ENCODE peak calls at places on chromosome 6, in five cellular contexts. W is HFFc6, C is RWPE2, L is WTC11, T is H9. H is an unnamed sample.

GRCh38 chr6:13908955-13909381 is 15.8 kb upstream of the RNF182 start:
- DNase-seq in W (peak), C (no peak), L (peak), T (peak), H (peak)

GRCh38 chr6:72894091-72894490 is 272.2 kb downstream of the KCNQ5 start:
- DNase-seq in W (no peak), C (no peak), L (no peak), T (no peak), H (no peak)

GRCh38 chr6:39496951-39497350 is 174.4 kb upstream of the KCNK16 start:
- DNase-seq in W (no peak), C (no peak), L (no peak), T (no peak), H (no peak)

GRCh38 chr6:19715166-19715558 is 122.0 kb upstream of the ID4 start:
- DNase-seq in W (no peak), C (no peak), L (no peak), T (peak), H (no peak)

GRCh38 chr6:44228836-44229235 is 5.4 kb downstream of the SLC29A1 start:
- DNase-seq in W (no peak), C (no peak), L (no peak), T (no peak), H (no peak)

GRCh38 chr6:108847738-108848115 is 495 bp upstream of the ARMC2 start:
- DNase-seq in W (no peak), C (no peak), L (no peak), T (no peak), H (no peak)

GRCh38 chr6:153070756-153071155 is 60.3 kb downstream of the RGS17 start:
- DNase-seq in W (no peak), C (no peak), L (no peak), T (no peak), H (no peak)

GRCh38 chr6:118410001-118410400 is 138.1 kb upstream of the PLN start:
- DNase-seq in W (no peak), C (no peak), L (no peak), T (no peak), H (no peak)

GRCh38 chr6:33199687-33200233 is 705 bp downstream of the RXRB start:
- DNase-seq in W (no peak), C (no peak), L (peak), T (peak), H (no peak)

GRCh38 chr6:169863149-169863525 is 111.7 kb downstream of the ERMARD start:
- DNase-seq in W (no peak), C (no peak), L (no peak), T (no peak), H (no peak)

GRCh38 chr6:164967102-164967501 is 342.3 kb downstream of the C6orf118 start:
- DNase-seq in W (no peak), C (no peak), L (peak), T (peak), H (peak)

GRCh38 chr6:51855310-51856082 is 231.9 kb downstream of the PKHD1 start:
- DNase-seq in W (peak), C (no peak), L (peak), T (peak), H (no peak)

GRCh38 chr6:9523462-9523861 is 891.4 kb downstream of the TFAP2A start:
- DNase-seq in W (peak), C (no peak), L (no peak), T (no peak), H (no peak)

GRCh38 chr6:3193102-3193837 is 34.2 kb downstream of the TUBB2B start:
- DNase-seq in W (no peak), C (no peak), L (no peak), T (peak), H (no peak)

DNA sequence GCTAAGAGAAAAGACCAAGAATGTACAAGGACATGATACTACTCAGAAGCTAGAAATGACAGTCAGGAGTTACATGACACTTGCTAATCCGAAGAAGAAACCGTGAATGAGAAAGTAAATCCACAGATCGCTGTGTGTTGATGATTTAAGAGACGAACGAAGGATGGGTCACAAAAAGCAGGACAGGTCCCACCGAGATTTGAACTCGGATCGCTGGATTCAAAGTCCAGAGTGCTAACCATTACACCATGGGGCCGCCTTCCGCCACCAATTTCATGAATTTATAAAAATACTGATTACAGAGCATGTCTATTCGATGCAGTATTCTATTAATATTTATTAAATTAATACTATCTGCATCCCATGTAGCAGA is 54.0 kb upstream of the BTN3A2 start:
- DNase-seq in W (peak), C (no peak), L (peak), T (no peak), H (no peak)
- TF ChIP-seq CTCF in W (no peak), C (no peak), L (no peak), T (no peak), H (no peak)

GRCh38 chr6:56346958-56347357 is 99.6 kb upstream of the COL21A1 start:
- DNase-seq in W (no peak), C (no peak), L (peak), T (no peak), H (no peak)
- TF ChIP-seq CTCF in W (no peak), C (no peak), L (no peak), T (no peak), H (no peak)

DNA sequence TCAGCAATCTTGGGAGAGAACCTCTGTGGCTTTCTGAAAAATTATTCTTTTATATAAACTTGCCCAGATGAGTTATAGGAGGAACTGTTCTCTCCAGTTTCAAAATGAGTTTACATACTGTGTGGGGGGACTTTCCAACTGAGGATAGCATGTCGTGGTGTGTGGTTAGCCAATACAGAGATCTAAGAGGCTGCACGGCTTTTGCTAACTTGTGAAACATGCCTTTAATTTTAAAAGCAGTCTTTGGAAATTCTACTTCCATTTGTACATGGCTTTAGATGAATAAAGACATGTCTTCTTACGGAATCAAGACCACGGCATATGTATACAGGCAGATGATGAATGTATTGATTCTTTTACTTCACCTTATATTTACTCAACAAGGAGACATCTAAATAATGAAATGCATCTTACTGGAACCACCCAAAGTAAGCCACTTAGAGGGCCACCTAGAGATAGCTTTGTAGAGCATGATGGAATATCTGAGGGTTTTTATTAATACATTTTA is 39.8 kb downstream of the HIVEP1 start:
- DNase-seq in W (no peak), C (no peak), L (no peak), T (no peak), H (no peak)
- TF ChIP-seq CTCF in W (no peak), C (no peak), L (no peak), T (no peak), H (no peak)

DNA sequence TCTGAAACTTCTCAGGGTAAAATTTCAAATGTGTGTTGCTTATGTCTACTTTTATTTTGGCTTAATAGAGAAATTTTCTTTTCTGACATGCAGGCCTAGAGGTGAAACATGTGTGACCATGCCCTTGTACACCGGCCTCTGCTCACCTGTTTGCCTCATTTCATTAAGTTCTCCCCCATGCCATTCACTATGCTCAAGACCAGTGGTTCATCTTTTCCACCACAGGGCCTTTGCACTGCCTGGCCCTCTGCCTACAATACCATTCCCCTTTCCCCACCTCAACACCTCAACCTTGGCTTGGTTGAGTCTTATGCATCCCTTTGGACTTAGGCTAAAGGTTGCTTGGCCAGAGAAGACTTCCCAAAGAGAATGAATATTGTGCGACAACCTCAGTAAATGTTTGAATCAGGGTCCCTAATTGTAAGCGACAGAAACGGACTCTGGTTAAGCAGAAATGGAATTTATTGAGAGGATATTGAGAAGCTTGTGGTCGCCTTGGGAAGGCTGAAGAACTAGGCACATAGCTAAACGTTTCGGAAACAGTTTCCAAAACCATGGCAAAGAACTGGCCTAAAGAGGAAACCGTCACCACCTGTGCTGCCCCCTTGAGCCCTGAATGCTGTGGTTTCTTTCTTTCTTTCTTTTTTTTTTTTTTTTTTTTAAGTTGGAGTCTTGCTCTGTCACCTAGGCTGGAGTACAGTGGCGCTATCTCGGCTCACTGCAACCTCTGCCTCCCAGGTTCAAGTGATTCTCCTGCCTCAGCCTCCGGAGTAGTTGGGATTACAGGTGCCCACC is 152.2 kb downstream of the SOX4 start:
- DNase-seq in W (no peak), C (no peak), L (no peak), T (no peak), H (no peak)
- TF ChIP-seq CTCF in W (no peak), C (no peak), L (no peak), T (peak), H (no peak)

GRCh38 chr6:90631046-90631445 is 44.2 kb upstream of the MAP3K7 start:
- DNase-seq in W (no peak), C (no peak), L (no peak), T (no peak), H (no peak)
- TF ChIP-seq CTCF in W (peak), C (peak), L (no peak), T (peak), H (no peak)

DNA sequence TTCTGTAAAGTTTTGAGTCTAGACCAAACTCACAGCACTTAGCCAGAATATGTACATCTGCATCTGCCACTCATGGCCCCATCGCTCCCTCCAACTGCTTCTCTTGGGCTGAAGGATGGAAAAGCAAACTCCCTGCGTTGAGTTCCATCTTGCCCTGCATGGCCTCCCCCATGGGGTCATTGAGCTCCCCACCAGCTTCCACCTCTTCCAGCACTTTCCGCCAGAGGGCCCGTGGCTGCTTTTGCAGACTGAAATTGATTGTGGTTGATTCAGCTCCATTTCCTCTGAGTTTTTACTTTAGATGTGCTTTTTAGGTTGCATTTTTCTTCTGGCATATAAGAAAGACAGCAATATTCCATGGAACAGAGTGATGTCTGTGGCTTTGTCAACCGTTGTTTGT is 263.1 kb downstream of the ESR1 start:
- DNase-seq in W (no peak), C (no peak), L (no peak), T (no peak), H (no peak)
- TF ChIP-seq CTCF in W (no peak), C (no peak), L (no peak), T (no peak), H (no peak)

GRCh38 chr6:1562171-1562955 is 47.4 kb upstream of the FOXC1 start:
- DNase-seq in W (no peak), C (no peak), L (no peak), T (no peak), H (no peak)
- TF ChIP-seq CTCF in W (no peak), C (no peak), L (no peak), T (no peak), H (no peak)

H was measured in glutamatergic neuron.